ENCODE peak calls at places on chromosome 3, in five cellular contexts. W is M059J; P is stimulated activated naive CD4-positive, alpha-beta T cell; L is NCI-H510A treated with DMSO at 0.1 percent for 48 hours; B is H7. Q is an unnamed sample.

GRCh38 chr3:71927505-71928066 is 142.6 kb upstream of the PROK2 start:
- DNase-seq in L (no peak), W (no peak), B (no peak), P (no peak), Q (no peak)

GRCh38 chr3:126524429-126524988 is 554 bp downstream of the CHST13 start:
- DNase-seq in W (no peak), P (no peak), B (no peak), L (no peak), Q (peak; percentile 34)

GRCh38 chr3:181793006-181793405 is 81.3 kb downstream of the SOX2 start:
- DNase-seq in P (no peak), W (no peak), L (no peak), B (no peak), Q (no peak)

GRCh38 chr3:169660709-169661566 is 2.6 kb downstream of the MECOM start:
- DNase-seq in B (peak; percentile 51), P (peak; percentile 48), L (no peak), W (no peak), Q (no peak)

GRCh38 chr3:43378066-43378935 is 92.0 kb downstream of the SNRK start:
- DNase-seq in B (peak; percentile 76), P (peak; percentile 76), L (no peak), W (peak; percentile 34), Q (peak; percentile 35)

GRCh38 chr3:197590313-197590962 is 34.7 kb upstream of the BDH1 start:
- DNase-seq in L (peak; percentile 64), B (no peak), W (no peak), P (no peak), Q (no peak)

GRCh38 chr3:126745760-126746394 is 41.8 kb downstream of the CHCHD6 start:
- DNase-seq in W (no peak), L (no peak), B (no peak), P (no peak), Q (peak; percentile 44)

GRCh38 chr3:53457068-53457467 is 37.3 kb upstream of the CACNA1D start:
- DNase-seq in L (no peak), W (no peak), B (no peak), P (no peak), Q (no peak)

GRCh38 chr3:184322731-184323487 is 8.5 kb downstream of the EIF4G1 start:
- DNase-seq in B (peak; percentile 42), W (no peak), P (no peak), L (no peak), Q (no peak)

GRCh38 chr3:71498053-71498452 is 85.5 kb downstream of the FOXP1 start:
- DNase-seq in B (peak; percentile 36), L (no peak), W (peak; percentile 39), P (no peak), Q (no peak)

GRCh38 chr3:196793224-196793623 is 53.6 kb downstream of the PAK2 start:
- DNase-seq in W (peak; percentile 99), L (no peak), B (peak; percentile 32), P (no peak), Q (peak; percentile 69)

GRCh38 chr3:43418601-43419272 is 132.4 kb downstream of the SNRK start:
- DNase-seq in B (no peak), L (no peak), W (no peak), P (no peak), Q (no peak)

GRCh38 chr3:52530918-52531635 is 2.6 kb downstream of the NT5DC2 start:
- DNase-seq in W (no peak), B (peak; percentile 44), L (no peak), P (no peak), Q (no peak)

GRCh38 chr3:182115328-182116045 is 403.8 kb downstream of the SOX2 start:
- DNase-seq in L (no peak), W (no peak), P (no peak), B (no peak), Q (no peak)

GRCh38 chr3:46903341-46904302 is 26.1 kb downstream of the PTH1R start:
- DNase-seq in W (peak; percentile 78), L (no peak), B (no peak), P (no peak), Q (no peak)

GRCh38 chr3:134299185-134299887 is 48.7 kb upstream of the RYK start:
- DNase-seq in P (no peak), L (no peak), B (no peak), W (peak; percentile 57), Q (no peak)

GRCh38 chr3:127026036-127026435 is 43.1 kb downstream of the PLXNA1 start:
- DNase-seq in P (no peak), B (no peak), W (no peak), L (no peak), Q (no peak)

GRCh38 chr3:112734171-112734570 is 93.2 kb upstream of the CCDC80 start:
- DNase-seq in W (no peak), P (no peak), B (no peak), L (no peak), Q (no peak)

GRCh38 chr3:138202945-138203701 is 16.0 kb downstream of the ARMC8 start:
- DNase-seq in L (no peak), B (peak; percentile 13), P (no peak), W (no peak), Q (no peak)

GRCh38 chr3:112101946-112102345 is 15.8 kb downstream of the C3orf52 start:
- DNase-seq in P (no peak), B (no peak), W (peak; percentile 95), L (no peak), Q (no peak)

GRCh38 chr3:141384575-141384974 is 16.3 kb downstream of the ZBTB38 start:
- DNase-seq in W (no peak), B (no peak), P (no peak), L (no peak), Q (no peak)

GRCh38 chr3:115512565-115513410 is 110.5 kb upstream of the GAP43 start:
- DNase-seq in P (peak; percentile 14), B (peak; percentile 62), W (peak; percentile 51), L (peak; percentile 20), Q (peak; percentile 13)

GRCh38 chr3:183764854-183765731 is 60.3 kb downstream of the MAP6D1 start:
- DNase-seq in P (no peak), W (peak; percentile 93), B (no peak), L (no peak), Q (peak; percentile 38)

GRCh38 chr3:57981483-57982087 is 26.6 kb upstream of the FLNB start:
- DNase-seq in L (no peak), B (no peak), W (peak; percentile 57), P (no peak), Q (no peak)

Q was measured in A549.